ENCODE peak calls at places on chromosomes 12 and 14, in ten cellular contexts. Z, S, T, C, W, G, L, B, M and X are unnamed samples. For H3K27me3 and H3K36me3, the result is how much of the 10 kb centered on the place peaks cover.

GRCh38 chr14:37328673-37329072 is 130.9 kb downstream of the MIPOL1 start:
- DNase-seq in Z (no peak), S (no peak), T (no peak), C (no peak), W (no peak), G (no peak), L (no peak), B (no peak), M (no peak), X (no peak)

GRCh38 chr14:84323450-84323849 is 1206.5 kb upstream of the FLRT2 start:
- DNase-seq in Z (no peak), S (no peak), T (no peak), C (no peak), W (no peak), G (no peak), L (no peak), B (no peak), M (no peak), X (no peak)

GRCh38 chr14:57982161-57982560 is 116.3 kb upstream of the SLC35F4 start:
- DNase-seq in Z (no peak), S (no peak), T (no peak), C (no peak), W (no peak), G (no peak), L (no peak), B (no peak), M (no peak), X (no peak)

GRCh38 chr12:42798811-42799438 is 209.4 kb upstream of the PRICKLE1 start:
- DNase-seq in Z (no peak), S (no peak), T (no peak), C (no peak), W (peak), G (no peak), L (no peak), B (no peak), M (no peak), X (no peak)

GRCh38 chr12:46725332-46725731 is 100.5 kb downstream of the SLC38A4 start:
- DNase-seq in Z (no peak), S (no peak), T (no peak), C (no peak), W (no peak), G (no peak), L (no peak), B (no peak), M (no peak), X (no peak)

GRCh38 chr12:46553911-46554310 is 181.3 kb upstream of the SLC38A2 start:
- DNase-seq in Z (no peak), S (no peak), T (no peak), C (peak), W (peak), G (no peak), L (no peak), B (no peak), M (no peak), X (no peak)

GRCh38 chr12:57215065-57215464 is 1.5 kb upstream of the NXPH4 start:
- DNase-seq in Z (no peak), S (no peak), T (no peak), C (no peak), W (no peak), G (no peak), L (no peak), B (no peak), M (no peak), X (no peak)

GRCh38 chr12:49367381-49368239 is at the start of gene SPATS2:
- DNase-seq in Z (no peak), S (peak), T (peak), C (no peak), W (no peak), G (peak), L (peak), B (no peak), M (no peak), X (no peak)

GRCh38 chr12:108140501-108140900 is 11.4 kb downstream of the WSCD2 start:
- DNase-seq in Z (no peak), S (no peak), T (no peak), C (no peak), W (no peak), G (no peak), L (no peak), B (no peak), M (no peak), X (no peak)

GRCh38 chr12:93442411-93443340 is 929 bp upstream of the UBE2N start:
- DNase-seq in Z (peak), S (no peak), T (no peak), C (no peak), W (peak), G (no peak), L (no peak), B (no peak), M (no peak), X (no peak)

GRCh38 chr12:54300267-54300731 is 516 bp downstream of the NFE2 start:
- DNase-seq in Z (no peak), S (no peak), T (no peak), C (no peak), W (no peak), G (no peak), L (no peak), B (no peak), M (no peak), X (no peak)

GRCh38 chr12:54301428-54302045 is 722 bp upstream of the NFE2 start:
- DNase-seq in Z (peak), S (no peak), T (no peak), C (no peak), W (no peak), G (no peak), L (peak), B (no peak), M (no peak), X (no peak)

GRCh38 chr12:54300732-54301427 is at the start of gene NFE2:
- DNase-seq in Z (peak), S (peak), T (peak), C (no peak), W (peak), G (no peak), L (no peak), B (no peak), M (no peak), X (peak)

GRCh38 chr12:54298904-54299303 is 1.9 kb downstream of the NFE2 start:
- DNase-seq in Z (no peak), S (no peak), T (no peak), C (no peak), W (no peak), G (no peak), L (no peak), B (no peak), M (no peak), X (no peak)

GRCh38 chr12:54299515-54300266 is 1.1 kb downstream of the NFE2 start:
- DNase-seq in Z (no peak), S (no peak), T (no peak), C (no peak), W (no peak), G (no peak), L (no peak), B (no peak), M (no peak), X (no peak)
- H3K27me3 ChIP-seq in Z (under half), S (under half), T (under half), C (under half), W (under half), G (under half), L (under half), B (under half), M (under half), X (under half)

GRCh38 chr14:103679351-103679750 is 35.9 kb downstream of the XRCC3 start:
- DNase-seq in Z (peak), S (no peak), T (no peak), C (no peak), W (no peak), G (no peak), L (no peak), B (peak), M (peak), X (no peak)
- TF ChIP-seq CTCF in Z (peak), S (no peak), T (peak), C (peak), W (peak), G (peak), L (peak), B (no peak), M (peak), X (peak)

DNA sequence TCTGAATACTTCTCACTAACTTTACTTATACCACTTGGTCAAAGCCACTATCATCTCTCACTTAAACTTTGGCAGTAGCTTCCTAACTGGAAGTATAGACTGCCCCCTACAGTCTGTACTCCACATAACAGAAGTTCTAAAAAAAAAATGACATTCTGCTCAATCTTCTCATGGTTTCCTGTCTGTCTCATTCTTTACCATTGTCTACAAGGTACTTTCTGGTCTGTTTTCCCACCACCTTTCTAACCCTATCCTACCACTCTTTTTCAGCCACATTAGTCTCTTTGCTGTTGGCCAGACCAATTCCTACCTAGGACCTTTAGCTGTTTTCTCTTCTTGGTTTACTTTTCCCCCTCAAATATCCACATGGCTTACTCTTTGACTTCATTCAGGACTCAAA is 14.7 kb downstream of the CPSF6 start:
- DNase-seq in Z (peak), S (no peak), T (no peak), C (no peak), W (peak), G (no peak), L (no peak), B (no peak), M (peak), X (no peak)
- H3K36me3 ChIP-seq in Z (half or more), S (under half), T (under half), C (under half), W (under half), G (under half), L (under half), B (under half), M (under half), X (under half)

DNA sequence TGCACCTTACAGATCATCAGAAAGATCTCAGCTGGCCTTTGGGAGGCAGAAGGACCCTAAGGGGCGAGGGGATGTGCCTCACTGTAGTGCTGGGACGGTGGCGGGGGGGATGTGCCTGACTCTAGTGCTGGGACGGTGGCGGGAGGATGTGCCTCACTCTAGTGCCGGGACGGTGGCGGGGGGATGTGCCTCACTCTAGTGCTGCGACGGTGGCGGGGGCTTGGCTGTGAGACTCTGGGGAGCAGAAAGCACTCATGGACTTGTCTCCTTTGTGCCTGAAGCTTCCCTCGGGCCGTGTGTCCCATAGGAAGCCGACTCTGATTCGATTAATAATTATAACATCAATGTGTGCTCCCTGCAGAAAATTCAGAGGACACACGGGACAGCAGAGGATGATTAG is 126.6 kb downstream of the ZNF664 start:
- DNase-seq in Z (no peak), S (no peak), T (no peak), C (no peak), W (no peak), G (no peak), L (no peak), B (no peak), M (no peak), X (no peak)
- H3K27me3 ChIP-seq in Z (under half), S (under half), T (under half), C (under half), W (under half), G (under half), L (under half), B (under half), M (under half), X (under half)

GRCh38 chr12:121579190-121579791 is 1.5 kb downstream of the KDM2B start:
- DNase-seq in Z (peak), S (peak), T (peak), C (no peak), W (no peak), G (no peak), L (peak), B (peak), M (no peak), X (peak)

GRCh38 chr12:121579981-121580868 is 598 bp downstream of the KDM2B start:
- DNase-seq in Z (peak), S (peak), T (peak), C (no peak), W (peak), G (peak), L (peak), B (peak), M (no peak), X (peak)

GRCh38 chr12:121581681-121582439 is 1.0 kb upstream of the KDM2B start:
- DNase-seq in Z (peak), S (no peak), T (no peak), C (no peak), W (no peak), G (no peak), L (no peak), B (peak), M (no peak), X (no peak)

GRCh38 chr12:121582583-121583333 is 1.9 kb upstream of the KDM2B start:
- DNase-seq in Z (peak), S (no peak), T (no peak), C (no peak), W (no peak), G (no peak), L (no peak), B (no peak), M (no peak), X (no peak)

GRCh38 chr12:121580959-121581680 is at the start of gene KDM2B:
- DNase-seq in Z (peak), S (no peak), T (peak), C (no peak), W (no peak), G (no peak), L (peak), B (peak), M (no peak), X (no peak)
- TF ChIP-seq CTCF in Z (no peak), S (no peak), T (no peak), C (no peak), W (no peak), G (no peak), L (no peak), B (no peak), M (no peak), X (no peak)

GRCh38 chr12:132020292-132020691 is 70.5 kb downstream of the EP400 start:
- DNase-seq in Z (no peak), S (no peak), T (no peak), C (no peak), W (no peak), G (no peak), L (no peak), B (no peak), M (no peak), X (no peak)

GRCh38 chr12:132018193-132018916 is 68.6 kb downstream of the EP400 start:
- DNase-seq in Z (no peak), S (no peak), T (no peak), C (no peak), W (no peak), G (no peak), L (no peak), B (peak), M (no peak), X (peak)

GRCh38 chr12:132021965-132022364 is 72.2 kb downstream of the EP400 start:
- DNase-seq in Z (no peak), S (no peak), T (peak), C (no peak), W (no peak), G (no peak), L (no peak), B (no peak), M (no peak), X (no peak)

GRCh38 chr12:132021031-132021871 is 71.5 kb downstream of the EP400 start:
- DNase-seq in Z (no peak), S (no peak), T (peak), C (no peak), W (no peak), G (no peak), L (peak), B (peak), M (no peak), X (no peak)

GRCh38 chr12:132019891-132020290 is 70.1 kb downstream of the EP400 start:
- DNase-seq in Z (no peak), S (no peak), T (peak), C (no peak), W (no peak), G (no peak), L (no peak), B (peak), M (no peak), X (no peak)
- H3K36me3 ChIP-seq in Z (under half), S (half or more), T (half or more), C (under half), W (under half), G (half or more), L (half or more), B (under half), M (under half), X (under half)

GRCh38 chr12:27970391-27970980 is 2.0 kb downstream of the PTHLH start:
- DNase-seq in Z (peak), S (peak), T (no peak), C (no peak), W (peak), G (no peak), L (peak), B (peak), M (no peak), X (peak)

GRCh38 chr12:27969901-27970390 is 2.6 kb downstream of the PTHLH start:
- DNase-seq in Z (peak), S (peak), T (peak), C (no peak), W (peak), G (no peak), L (peak), B (peak), M (peak), X (peak)

GRCh38 chr12:27970981-27971489 is 1.5 kb downstream of the PTHLH start:
- DNase-seq in Z (peak), S (no peak), T (no peak), C (no peak), W (no peak), G (no peak), L (no peak), B (no peak), M (no peak), X (no peak)

GRCh38 chr12:27972721-27973120 is at the start of gene PTHLH:
- DNase-seq in Z (no peak), S (no peak), T (no peak), C (no peak), W (no peak), G (no peak), L (no peak), B (no peak), M (no peak), X (no peak)

GRCh38 chr12:27971606-27972005 is 927 bp downstream of the PTHLH start:
- DNase-seq in Z (no peak), S (no peak), T (no peak), C (no peak), W (no peak), G (no peak), L (no peak), B (no peak), M (no peak), X (no peak)
- H3K27me3 ChIP-seq in Z (half or more), S (under half), T (under half), C (under half), W (under half), G (under half), L (half or more), B (under half), M (under half), X (half or more)

DNA sequence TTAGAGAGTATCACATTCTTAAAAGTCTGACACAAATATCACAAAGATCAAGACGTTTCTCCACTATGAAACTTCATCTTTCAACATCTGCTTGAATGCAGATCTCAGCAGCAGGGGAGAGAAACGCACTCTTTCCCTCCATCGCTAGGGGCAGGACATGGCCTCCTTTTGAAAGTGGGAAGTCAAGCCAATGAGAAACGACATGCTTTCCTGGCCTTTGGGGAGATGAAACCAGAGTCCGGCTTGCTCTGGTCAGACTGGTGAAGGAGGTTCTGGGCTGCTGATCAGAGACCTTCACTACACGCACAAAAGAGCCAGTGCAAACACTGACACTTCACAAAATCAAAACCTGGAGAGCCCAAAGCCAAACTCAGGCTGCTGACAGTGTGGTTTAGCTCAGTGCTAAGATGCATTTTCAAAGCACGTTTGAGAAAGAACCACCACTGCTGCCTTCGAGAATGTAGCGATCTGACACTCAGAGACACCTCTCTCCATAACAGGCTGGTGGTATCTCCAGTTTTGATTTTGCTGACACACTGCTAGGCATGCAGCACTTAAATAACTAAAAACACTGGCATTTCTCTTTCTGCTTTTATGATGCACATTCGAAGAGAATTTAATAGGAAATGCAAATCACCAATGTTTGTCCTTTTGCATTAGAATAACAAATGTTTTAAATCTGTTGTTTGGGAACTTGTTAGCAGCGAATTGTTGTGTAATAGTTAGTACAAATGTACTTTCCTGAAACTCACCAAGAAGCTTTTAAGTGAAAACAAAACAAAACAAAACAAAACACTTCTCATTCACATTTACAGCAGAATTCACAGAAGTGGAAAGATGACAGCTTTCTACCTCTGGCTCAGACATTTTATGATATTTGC is 93.9 kb upstream of the OVCH1 start:
- DNase-seq in Z (peak), S (no peak), T (no peak), C (no peak), W (no peak), G (no peak), L (no peak), B (peak), M (no peak), X (no peak)
- TF ChIP-seq CTCF in Z (peak), S (no peak), T (no peak), C (peak), W (peak), G (no peak), L (no peak), B (no peak), M (peak), X (no peak)